ENCODE peak calls at places on chromosome 13, in four cellular contexts. U, X, G and T are unnamed samples.

GRCh38 chr13:69600811-69601210 is 506.8 kb upstream of the ATXN8OS start:
- DNase-seq in G (no peak), X (no peak), U (no peak), T (no peak)

GRCh38 chr13:50511877-50512332 is 331.6 kb downstream of the DLEU7 start:
- DNase-seq in X (no peak), G (no peak), U (no peak), T (no peak)

GRCh38 chr13:90239130-90239529 is 1108.4 kb upstream of the MIR17HG start:
- DNase-seq in X (no peak), G (no peak), U (no peak), T (no peak)

GRCh38 chr13:27403727-27404385 is 20.6 kb upstream of the GTF3A start:
- DNase-seq in U (no peak), X (no peak), G (no peak), T (no peak)

GRCh38 chr13:50912851-50913250 is 3.3 kb downstream of the RNASEH2B start:
- DNase-seq in X (no peak), G (no peak), U (no peak), T (no peak)

GRCh38 chr13:71831716-71832115 is 35.3 kb downstream of the DACH1 start:
- DNase-seq in X (no peak), G (no peak), U (no peak), T (no peak)

GRCh38 chr13:92537485-92537884 is 689.1 kb upstream of the GPC6 start:
- DNase-seq in X (no peak), G (no peak), U (no peak), T (no peak)

GRCh38 chr13:112688560-112689497 is 1.0 kb upstream of the ATP11A start:
- DNase-seq in U (no peak), X (peak; percentile 4), G (peak; percentile 33), T (no peak)

GRCh38 chr13:34863360-34864135 is 78.5 kb upstream of the NBEA start:
- DNase-seq in X (peak; percentile 79), G (no peak), U (peak; percentile 10), T (no peak)

GRCh38 chr13:93477238-93477637 is 250.6 kb downstream of the GPC6 start:
- DNase-seq in X (peak; percentile 40), U (no peak), G (no peak), T (no peak)

GRCh38 chr13:59480398-59480797 is 683.3 kb downstream of the DIAPH3 start:
- DNase-seq in G (no peak), X (no peak), U (no peak), T (no peak)

GRCh38 chr13:113489171-113489548 is 1.4 kb downstream of the DCUN1D2 start:
- DNase-seq in G (no peak), X (peak; percentile 28), U (no peak), T (no peak)

GRCh38 chr13:42041684-42042035 is 6.8 kb upstream of the DGKH start:
- DNase-seq in G (no peak), X (peak; percentile 62), U (no peak), T (no peak)

GRCh38 chr13:39963612-39964011 is 308.1 kb downstream of the COG6 start:
- DNase-seq in G (no peak), U (no peak), X (no peak), T (no peak)

GRCh38 chr13:54536112-54536511 is 1507.5 kb downstream of the OLFM4 start:
- DNase-seq in G (peak; percentile 11), X (no peak), U (no peak), T (no peak)

GRCh38 chr13:44764334-44764733 is 188.2 kb upstream of the TSC22D1 start:
- DNase-seq in G (no peak), U (no peak), X (no peak), T (no peak)